ENCODE peak calls at places on chromosomes 3 and 15, in eight cellular contexts. One of them, this sample, is unnamed.
A peak's percentile ranks its signal among the peaks of the same experiment; 100 is the strongest.

GRCh38 chr3:175664911-175665310 is 805.8 kb downstream of the NAALADL2 start:
- DNase-seq in HepG2: no peak
- DNase-seq in retina: no peak
- DNase-seq in GM18507: no peak
- DNase-seq in CD4-positive, alpha-beta T cell: no peak
- DNase-seq in ACHN: no peak
- DNase-seq in HT1080: no peak
- DNase-seq in CD8-positive, alpha-beta T cell: no peak
- DNase-seq in this sample: no peak

GRCh38 chr15:54803987-54804386 is 392.8 kb downstream of the RSL24D1 start:
- DNase-seq in HT1080: peak; percentile 31
- DNase-seq in CD4-positive, alpha-beta T cell: no peak
- DNase-seq in CD8-positive, alpha-beta T cell: no peak
- DNase-seq in HepG2: no peak
- DNase-seq in ACHN: no peak
- DNase-seq in GM18507: no peak
- DNase-seq in retina: no peak
- DNase-seq in this sample: no peak

GRCh38 chr3:151044706-151045105 is 40.8 kb upstream of the MED12L start:
- DNase-seq in CD4-positive, alpha-beta T cell: no peak
- DNase-seq in HepG2: no peak
- DNase-seq in HT1080: peak; percentile 84
- DNase-seq in CD8-positive, alpha-beta T cell: no peak
- DNase-seq in retina: no peak
- DNase-seq in ACHN: no peak
- DNase-seq in GM18507: no peak
- DNase-seq in this sample: no peak

GRCh38 chr3:194270627-194271458 is 80.3 kb downstream of the CPN2 start:
- DNase-seq in HT1080: peak; percentile 36
- DNase-seq in HepG2: peak; percentile 43
- DNase-seq in CD8-positive, alpha-beta T cell: no peak
- DNase-seq in retina: peak; percentile 49
- DNase-seq in ACHN: no peak
- DNase-seq in CD4-positive, alpha-beta T cell: no peak
- DNase-seq in GM18507: no peak
- DNase-seq in this sample: peak; percentile 93

GRCh38 chr3:31246293-31247062 is 286.2 kb upstream of the STT3B start:
- DNase-seq in HepG2: no peak
- DNase-seq in ACHN: no peak
- DNase-seq in HT1080: no peak
- DNase-seq in CD8-positive, alpha-beta T cell: no peak
- DNase-seq in retina: no peak
- DNase-seq in GM18507: no peak
- DNase-seq in CD4-positive, alpha-beta T cell: no peak
- DNase-seq in this sample: no peak

GRCh38 chr15:31136016-31136415 is 34.5 kb upstream of the TRPM1 start:
- DNase-seq in HT1080: peak; percentile 32
- DNase-seq in GM18507: no peak
- DNase-seq in ACHN: no peak
- DNase-seq in CD4-positive, alpha-beta T cell: no peak
- DNase-seq in retina: no peak
- DNase-seq in CD8-positive, alpha-beta T cell: no peak
- DNase-seq in HepG2: peak; percentile 28
- DNase-seq in this sample: peak; percentile 19

GRCh38 chr3:177610677-177611654 is 413.7 kb upstream of the TBL1XR1 start:
- DNase-seq in HT1080: no peak
- DNase-seq in ACHN: no peak
- DNase-seq in HepG2: peak; percentile 62
- DNase-seq in retina: no peak
- DNase-seq in CD8-positive, alpha-beta T cell: peak; percentile 26
- DNase-seq in GM18507: no peak
- DNase-seq in CD4-positive, alpha-beta T cell: no peak
- DNase-seq in this sample: peak; percentile 88

GRCh38 chr3:173395073-173395411 is 2.5 kb upstream of the NLGN1 start:
- DNase-seq in CD4-positive, alpha-beta T cell: no peak
- DNase-seq in ACHN: peak; percentile 85
- DNase-seq in CD8-positive, alpha-beta T cell: no peak
- DNase-seq in HT1080: peak; percentile 86
- DNase-seq in HepG2: no peak
- DNase-seq in retina: no peak
- DNase-seq in GM18507: no peak
- DNase-seq in this sample: no peak

GRCh38 chr15:65595960-65596359 is 15.0 kb downstream of the INTS14 start:
- DNase-seq in CD8-positive, alpha-beta T cell: no peak
- DNase-seq in retina: no peak
- DNase-seq in CD4-positive, alpha-beta T cell: no peak
- DNase-seq in ACHN: peak; percentile 19
- DNase-seq in HT1080: no peak
- DNase-seq in HepG2: peak; percentile 67
- DNase-seq in GM18507: no peak
- DNase-seq in this sample: peak; percentile 35

GRCh38 chr3:140924097-140924873 is 17.4 kb upstream of the SLC25A36 start:
- DNase-seq in CD8-positive, alpha-beta T cell: no peak
- DNase-seq in CD4-positive, alpha-beta T cell: no peak
- DNase-seq in HT1080: no peak
- DNase-seq in ACHN: no peak
- DNase-seq in retina: no peak
- DNase-seq in GM18507: no peak
- DNase-seq in HepG2: no peak
- DNase-seq in this sample: no peak

GRCh38 chr3:52846427-52846983 is 11.7 kb upstream of the MUSTN1 start:
- DNase-seq in CD4-positive, alpha-beta T cell: no peak
- DNase-seq in CD8-positive, alpha-beta T cell: no peak
- DNase-seq in ACHN: no peak
- DNase-seq in HepG2: no peak
- DNase-seq in GM18507: peak; percentile 47
- DNase-seq in HT1080: no peak
- DNase-seq in retina: peak; percentile 63
- DNase-seq in this sample: no peak

This sample was measured in HT-29.